ENCODE peak calls at places on chromosomes 4 and X, in four cellular contexts. C, O, K and V are unnamed samples.

GRCh38 chr4:184575306-184575705 is 73.9 kb downstream of the CASP3 start:
- DNase-seq in C (no peak), O (no peak), K (no peak), V (no peak)

GRCh38 chr4:103100691-103101090 is 1.1 kb upstream of the BDH2 start:
- DNase-seq in C (no peak), O (no peak), K (no peak), V (no peak)

GRCh38 chrX:116873678-116874077 is 410.9 kb upstream of the CT83 start:
- DNase-seq in C (no peak), O (no peak), K (no peak), V (no peak)

GRCh38 chr4:27003602-27004238 is 143.1 kb downstream of the STIM2 start:
- DNase-seq in C (no peak), O (no peak), K (no peak), V (no peak)

GRCh38 chr4:74658114-74658513 is 136.2 kb downstream of the BTC start:
- DNase-seq in C (no peak), O (no peak), K (no peak), V (no peak)

GRCh38 chrX:29257516-29257915 is 670.3 kb downstream of the IL1RAPL1 start:
- DNase-seq in C (no peak), O (no peak), K (no peak), V (no peak)

GRCh38 chr4:14446311-14446710 is 556.0 kb upstream of the CPEB2 start:
- DNase-seq in C (no peak), O (no peak), K (no peak), V (no peak)

GRCh38 chr4:15515106-15515505 is 45.4 kb downstream of the CC2D2A start:
- DNase-seq in C (no peak), O (no peak), K (no peak), V (no peak)

GRCh38 chrX:131747173-131747572 is 203.3 kb downstream of the OR13H1 start:
- DNase-seq in C (no peak), O (peak; percentile 70), K (peak; percentile 66), V (peak; percentile 91)

GRCh38 chr4:16513876-16514275 is 287.6 kb upstream of the TAPT1 start:
- DNase-seq in C (no peak), O (no peak), K (no peak), V (no peak)

GRCh38 chrX:107451754-107452153 is 2.3 kb downstream of the FRMPD3 start:
- DNase-seq in C (no peak), O (no peak), K (no peak), V (no peak)

GRCh38 chrX:130741151-130741550 is 161.9 kb downstream of the ENOX2 start:
- DNase-seq in C (no peak), O (no peak), K (no peak), V (no peak)

GRCh38 chr4:149889976-149890375 is 74.3 kb upstream of the IQCM start:
- DNase-seq in C (no peak), O (no peak), K (no peak), V (no peak)

GRCh38 chrX:136376713-136377112 is 76.0 kb downstream of the ADGRG4 start:
- DNase-seq in C (no peak), O (no peak), K (no peak), V (no peak)

GRCh38 chr4:94765653-94766052 is 7.9 kb downstream of the BMPR1B start:
- DNase-seq in C (no peak), O (no peak), K (no peak), V (no peak)

GRCh38 chr4:126647756-126648396 is 984.9 kb upstream of the INTU start:
- DNase-seq in C (no peak), O (no peak), K (no peak), V (no peak)

GRCh38 chrX:153830632-153831434 is 489 bp upstream of the PDZD4 start:
- DNase-seq in C (no peak), O (no peak), K (no peak), V (no peak)

GRCh38 chr4:61149278-61149677 is 50.8 kb upstream of the ADGRL3 start:
- DNase-seq in C (no peak), O (no peak), K (no peak), V (no peak)

GRCh38 chr4:10095296-10095991 is 21.2 kb downstream of the WDR1 start:
- DNase-seq in C (no peak), O (no peak), K (no peak), V (no peak)

GRCh38 chrX:1661048-1661921 is 46.4 kb downstream of the ASMT start:
- DNase-seq in C (no peak), O (no peak), K (peak; percentile 15), V (peak; percentile 81)

GRCh38 chr4:173332963-173333657 is 1.0 kb downstream of the HMGB2 start:
- DNase-seq in C (no peak), O (no peak), K (no peak), V (no peak)

GRCh38 chr4:136301773-136302172 is 1230.5 kb downstream of the PCDH18 start:
- DNase-seq in C (no peak), O (no peak), K (no peak), V (no peak)

GRCh38 chr4:87278335-87278794 is 44.3 kb downstream of the HSD17B13 start:
- DNase-seq in C (no peak), O (no peak), K (no peak), V (no peak)

GRCh38 chr4:25457053-25457715 is 80.1 kb downstream of the ANAPC4 start:
- DNase-seq in C (no peak), O (no peak), K (no peak), V (no peak)

GRCh38 chrX:147899715-147900114 is 12.0 kb upstream of the FMR1 start:
- DNase-seq in C (no peak), O (no peak), K (no peak), V (no peak)

GRCh38 chr4:175614880-175615279 is 197.2 kb downstream of the GPM6A start:
- DNase-seq in C (no peak), O (no peak), K (no peak), V (no peak)

GRCh38 chrX:1463581-1464281 is 11.0 kb upstream of the ASMTL start:
- DNase-seq in C (peak; percentile 15), O (peak; percentile 30), K (no peak), V (peak; percentile 39)

GRCh38 chr4:55910140-55910539 is 38.6 kb upstream of the CEP135 start:
- DNase-seq in C (no peak), O (no peak), K (no peak), V (no peak)

GRCh38 chrX:40179333-40179732 is 81.6 kb upstream of the BCOR start:
- DNase-seq in C (no peak), O (no peak), K (no peak), V (no peak)

GRCh38 chrX:93932471-93933220 is 258.6 kb downstream of the FAM133A start:
- DNase-seq in C (no peak), O (no peak), K (no peak), V (no peak)

GRCh38 chrX:45824471-45824870 is 623.8 kb upstream of the DIPK2B start:
- DNase-seq in C (no peak), O (no peak), K (peak; percentile 72), V (no peak)

GRCh38 chr4:41963105-41963504 is 18.5 kb upstream of the DCAF4L1 start:
- DNase-seq in C (no peak), O (no peak), K (no peak), V (no peak)

GRCh38 chr4:152951348-152951747 is 15.2 kb downstream of the FHDC1 start:
- DNase-seq in C (no peak), O (no peak), K (no peak), V (no peak)

DNA sequence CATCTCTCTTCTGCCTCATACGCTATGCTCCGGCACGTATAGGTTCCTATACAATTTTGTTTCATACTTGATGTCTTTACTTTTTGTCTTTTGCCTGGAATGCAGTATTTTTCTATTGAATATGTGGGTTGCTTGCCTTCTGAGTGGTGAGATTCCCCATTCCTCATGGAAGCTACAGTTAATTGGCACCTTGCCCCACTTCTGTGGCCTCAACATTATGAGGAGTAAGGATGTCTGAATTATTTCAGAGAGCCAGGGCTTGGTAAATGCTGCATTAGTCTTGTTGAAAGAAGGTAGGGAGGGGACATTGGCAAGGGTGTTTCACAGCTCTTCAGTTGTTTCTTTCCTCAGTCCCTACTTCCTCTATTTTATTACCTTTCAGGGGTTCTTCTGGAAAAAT is 23.0 kb downstream of the CDKL5 start:
- DNase-seq in C (no peak), O (no peak), K (no peak), V (no peak)
- TF ChIP-seq POLR2A in C (no peak), O (no peak), K (no peak), V (no peak)

GRCh38 chrX:397575-397974 is 10.9 kb upstream of the PPP2R3B start:
- DNase-seq in C (peak; percentile 65), O (no peak), K (no peak), V (no peak)
- H3K4me3 ChIP-seq in C (peak overlapping the region; percentile 27), O (no peak overlapping the region), K (no peak overlapping the region), V (no peak overlapping the region)

GRCh38 chr4:80008351-80008750 is 64.7 kb downstream of the ANTXR2 start:
- DNase-seq in C (no peak), O (no peak), K (no peak), V (no peak)

GRCh38 chr4:80008971-80009370 is 64.1 kb downstream of the ANTXR2 start:
- DNase-seq in C (no peak), O (no peak), K (no peak), V (no peak)

GRCh38 chr4:80012291-80012690 is 60.7 kb downstream of the ANTXR2 start:
- DNase-seq in C (no peak), O (no peak), K (no peak), V (no peak)

GRCh38 chr4:80011636-80012236 is 61.3 kb downstream of the ANTXR2 start:
- DNase-seq in C (no peak), O (no peak), K (no peak), V (no peak)

GRCh38 chr4:80010316-80010715 is 62.7 kb downstream of the ANTXR2 start:
- DNase-seq in C (no peak), O (no peak), K (no peak), V (no peak)
- H3K4me1 ChIP-seq in C (peaks cover 8% of the 10 kb centered on the region), O (peaks cover 21% of the 10 kb centered on the region), K (peaks cover 8% of the 10 kb centered on the region), V (peaks cover 7% of the 10 kb centered on the region)

GRCh38 chr4:142092941-142093340 is 456.6 kb downstream of the IL15 start:
- DNase-seq in C (no peak), O (no peak), K (no peak), V (no peak)

GRCh38 chr4:142091085-142091513 is 454.7 kb downstream of the IL15 start:
- DNase-seq in C (no peak), O (no peak), K (peak; percentile 42), V (no peak)

GRCh38 chr4:142085631-142086292 is 449.4 kb downstream of the IL15 start:
- DNase-seq in C (no peak), O (no peak), K (no peak), V (no peak)

GRCh38 chr4:142091691-142092182 is 455.4 kb downstream of the IL15 start:
- DNase-seq in C (peak; percentile 31), O (no peak), K (peak; percentile 38), V (no peak)

GRCh38 chr4:142088906-142089305 is 452.5 kb downstream of the IL15 start:
- DNase-seq in C (no peak), O (no peak), K (no peak), V (no peak)
- TF ChIP-seq POLR2A in C (no peak), O (no peak), K (no peak), V (no peak)

DNA sequence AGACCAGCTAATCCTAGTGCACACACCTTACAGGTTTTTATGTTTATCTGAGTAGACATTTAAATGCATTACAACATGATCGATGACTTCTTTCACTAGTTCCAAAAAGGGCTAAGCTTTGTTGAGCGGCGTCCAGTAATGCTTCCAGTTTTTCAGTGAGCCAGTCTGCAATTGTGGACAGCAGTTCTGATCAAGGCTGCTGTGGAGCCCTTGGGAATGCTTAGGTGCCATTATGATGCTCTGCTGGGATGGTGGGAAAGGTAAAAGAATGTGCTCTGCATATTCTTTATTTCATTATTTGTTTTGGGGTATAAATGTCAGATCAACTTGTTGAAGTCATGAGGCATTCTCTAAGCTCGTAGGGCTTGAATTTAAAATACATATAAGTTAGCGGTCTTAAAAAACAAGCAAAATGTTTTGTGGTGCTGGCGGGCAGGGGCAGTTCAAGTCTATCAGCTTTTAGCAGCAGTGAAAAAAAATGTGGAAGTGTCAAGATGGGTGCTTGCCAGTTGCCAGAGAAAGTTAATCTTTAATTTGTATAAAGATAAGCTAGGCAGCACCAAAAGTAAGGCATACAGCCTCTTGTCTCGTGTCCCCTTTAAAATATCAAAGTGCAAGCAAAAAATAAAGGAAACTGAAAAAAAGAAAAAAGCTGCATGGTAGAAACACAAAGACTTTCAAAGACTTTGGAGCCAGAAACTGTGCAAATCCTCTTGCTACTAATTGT is 5.8 kb downstream of the MID1IP1 start:
- DNase-seq in C (no peak), O (no peak), K (no peak), V (no peak)
- H3K4me3 ChIP-seq in C (peak overlapping the region; percentile 69), O (peak overlapping the region; percentile 67), K (no peak overlapping the region), V (peak overlapping the region; percentile 85)